ENCODE peak calls at places on chromosomes 11 and 22, in six cellular contexts. A is stimulated activated CD4-positive, alpha-beta T cell treated with anti-CD3 and anti-CD28 coated beads, Interleukin-1b, Interleukin-23, amount 100 ng/mL, for 24 hours; D is HS-5; U is RCC 7860; O is fibroblast of the aortic adventitia; Q is NT2/D1. M is an unnamed sample.

GRCh38 chr11:69521461-69521860 is 40.0 kb downstream of the LINC01488 start:
- DNase-seq in A (no peak), Q (peak), U (no peak), D (no peak), O (no peak), M (no peak)

GRCh38 chr11:117384045-117384444 is 56.4 kb downstream of the CEP164 start:
- DNase-seq in A (no peak), U (peak), Q (no peak), O (peak), D (peak), M (peak)

GRCh38 chr11:75588067-75588481 is 26.0 kb downstream of the SERPINH1 start:
- DNase-seq in Q (no peak), A (no peak), O (no peak), U (no peak), D (no peak), M (no peak)

GRCh38 chr11:68146704-68147474 is 25.7 kb upstream of the CHKA start:
- DNase-seq in A (no peak), O (peak), Q (no peak), U (peak), D (no peak), M (peak)

GRCh38 chr22:17921871-17922821 is 102.2 kb downstream of the MICAL3 start:
- DNase-seq in O (no peak), A (no peak), D (no peak), U (peak), Q (peak), M (no peak)

GRCh38 chr11:73577496-73577917 is 20.4 kb downstream of the FAM168A start:
- DNase-seq in O (peak), Q (no peak), A (no peak), D (peak), U (no peak), M (peak)

GRCh38 chr11:117281159-117281558 is 10.0 kb upstream of the BACE1-AS start:
- DNase-seq in A (no peak), U (peak), D (peak), Q (no peak), O (peak), M (peak)

GRCh38 chr11:120217941-120218694 is 7.3 kb downstream of the OAF start:
- DNase-seq in A (no peak), Q (no peak), O (no peak), U (no peak), D (no peak), M (no peak)

GRCh38 chr11:134844838-134845237 is 432.8 kb upstream of the B3GAT1 start:
- DNase-seq in U (no peak), O (no peak), A (no peak), D (no peak), Q (no peak), M (no peak)

GRCh38 chr11:124214027-124214426 is 26.9 kb upstream of the OR8G1 start:
- DNase-seq in U (no peak), D (no peak), O (no peak), Q (no peak), A (no peak), M (no peak)

GRCh38 chr11:116194156-116194904 is 578.5 kb downstream of the BUD13 start:
- DNase-seq in U (no peak), A (no peak), D (no peak), Q (no peak), O (no peak), M (no peak)

GRCh38 chr22:37415210-37415609 is 12.1 kb downstream of the ELFN2 start:
- DNase-seq in Q (no peak), U (no peak), A (no peak), D (no peak), O (no peak), M (no peak)

GRCh38 chr22:49780281-49780991 is 47.2 kb downstream of the BRD1 start:
- DNase-seq in U (no peak), O (peak), D (no peak), A (no peak), Q (no peak), M (no peak)

GRCh38 chr11:44258839-44259420 is 51.0 kb downstream of the ALX4 start:
- DNase-seq in O (no peak), Q (no peak), U (no peak), D (no peak), A (no peak), M (no peak)

GRCh38 chr22:41535244-41535643 is 9.0 kb downstream of the POLR3H start:
- DNase-seq in U (no peak), D (no peak), Q (no peak), A (no peak), O (no peak), M (no peak)

GRCh38 chr11:62880231-62880802 is 379 bp upstream of the SLC3A2 start:
- DNase-seq in U (peak), O (peak), D (peak), A (peak), Q (no peak), M (peak)

GRCh38 chr11:66119348-66120133 is 49.5 kb downstream of the PACS1 start:
- DNase-seq in Q (peak), A (no peak), U (peak), D (peak), O (peak), M (peak)

GRCh38 chr11:61032824-61033223 is 61.3 kb downstream of the CD6 start:
- DNase-seq in Q (no peak), U (no peak), D (no peak), O (no peak), A (no peak), M (no peak)

GRCh38 chr11:17643506-17644405 is 75.6 kb upstream of the MYOD1 start:
- DNase-seq in D (no peak), O (no peak), A (no peak), U (no peak), Q (no peak), M (no peak)

GRCh38 chr22:43890901-43891331 is 897 bp downstream of the PNPLA5 start:
- DNase-seq in U (no peak), Q (no peak), A (no peak), O (no peak), D (no peak), M (no peak)

GRCh38 chr11:120306519-120307242 is 18.4 kb upstream of the TLCD5 start:
- DNase-seq in A (no peak), D (no peak), Q (peak), U (peak), O (peak), M (peak)

GRCh38 chr11:122731500-122731913 is 76.0 kb downstream of the UBASH3B start:
- DNase-seq in O (peak), D (no peak), U (peak), A (no peak), Q (no peak), M (peak)

GRCh38 chr11:75267171-75267970 is 26.8 kb downstream of the TPBGL start:
- DNase-seq in D (no peak), U (no peak), A (no peak), O (no peak), Q (no peak), M (no peak)

GRCh38 chr11:47856186-47856585 is 8.0 kb upstream of the NUP160 start:
- DNase-seq in U (no peak), O (peak), D (no peak), Q (no peak), A (no peak), M (no peak)

GRCh38 chr11:114346709-114347141 is 50.5 kb downstream of the NNMT start:
- DNase-seq in Q (no peak), D (no peak), U (no peak), O (no peak), A (no peak), M (no peak)

GRCh38 chr11:61834278-61835004 is 6.3 kb downstream of the FADS2 start:
- DNase-seq in U (no peak), O (peak), A (no peak), Q (no peak), D (no peak), M (peak)

GRCh38 chr22:30178180-30179126 is 68.1 kb downstream of the LIF start:
- DNase-seq in D (no peak), Q (no peak), O (peak), A (peak), U (no peak), M (peak)

GRCh38 chr22:22894740-22895731 is 7.4 kb downstream of the IGLL5 start:
- DNase-seq in Q (no peak), A (no peak), D (no peak), O (no peak), U (no peak), M (no peak)

GRCh38 chr11:117170210-117170609 is 8.3 kb upstream of the SIDT2 start:
- DNase-seq in A (no peak), U (no peak), O (no peak), D (no peak), Q (no peak), M (no peak)

GRCh38 chr22:45376703-45377102 is 36.7 kb downstream of the SMC1B start:
- DNase-seq in O (peak), U (no peak), D (no peak), A (no peak), Q (no peak), M (no peak)

GRCh38 chr11:11148104-11148509 is 204.9 kb downstream of the CSNK2A3 start:
- DNase-seq in D (peak), O (peak), U (peak), A (no peak), Q (peak), M (peak)